ENCODE peak calls at places on chromosome 19, in nine cellular contexts. X is CD4-positive, alpha-beta memory T cell; Q is cardiac muscle cell; L is BJ; M is cardiac fibroblast; K is psoas muscle; N is HL-60; Y is astrocyte of the spinal cord; S is lower leg skin. I is an unnamed sample.

GRCh38 chr19:44689290-44690130 is 9.4 kb upstream of the CEACAM16 start:
- DNase-seq in X (peak; percentile 68), Q (peak; percentile 84), L (no peak), M (peak; percentile 85), K (peak; percentile 86), N (peak; percentile 36), Y (peak; percentile 72), S (peak; percentile 37), I (no peak)

GRCh38 chr19:51637362-51637978 is 7.3 kb upstream of the SIGLEC5 start:
- DNase-seq in X (peak; percentile 8), Q (peak; percentile 23), L (no peak), M (no peak), K (no peak), N (no peak), Y (no peak), S (no peak), I (no peak)

GRCh38 chr19:30319876-30320275 is 52.3 kb upstream of the ZNF536 start:
- DNase-seq in X (no peak), Q (no peak), L (no peak), M (no peak), K (no peak), N (no peak), Y (no peak), S (no peak), I (no peak)

GRCh38 chr19:33421368-33421767 is 47.9 kb downstream of the CEBPG start:
- DNase-seq in X (no peak), Q (no peak), L (no peak), M (no peak), K (no peak), N (no peak), Y (no peak), S (no peak), I (no peak)

GRCh38 chr19:35142531-35143230 is 374 bp upstream of the FXYD7 start:
- DNase-seq in X (peak; percentile 80), Q (peak; percentile 52), L (no peak), M (peak; percentile 52), K (peak; percentile 72), N (no peak), Y (no peak), S (no peak), I (no peak)

GRCh38 chr19:55600336-55601028 is 394 bp downstream of the ZNF524 start:
- DNase-seq in X (no peak), Q (no peak), L (no peak), M (no peak), K (no peak), N (peak; percentile 74), Y (peak; percentile 69), S (peak; percentile 38), I (no peak)

GRCh38 chr19:41307954-41308449 is 2.0 kb upstream of the CCDC97 start:
- DNase-seq in X (no peak), Q (no peak), L (no peak), M (no peak), K (no peak), N (no peak), Y (no peak), S (no peak), I (no peak)

GRCh38 chr19:46081928-46082727 is 41.3 kb upstream of the IGFL4 start:
- DNase-seq in X (peak; percentile 15), Q (peak; percentile 75), L (no peak), M (peak; percentile 79), K (no peak), N (peak; percentile 33), Y (peak; percentile 65), S (peak; percentile 40), I (no peak)

GRCh38 chr19:34692541-34692940 is 15.1 kb downstream of the ZNF302 start:
- DNase-seq in X (no peak), Q (no peak), L (no peak), M (no peak), K (no peak), N (no peak), Y (no peak), S (no peak), I (no peak)

GRCh38 chr19:11160119-11160768 is 4.7 kb upstream of the SPC24 start:
- DNase-seq in X (no peak), Q (peak; percentile 78), L (no peak), M (peak; percentile 87), K (no peak), N (no peak), Y (no peak), S (no peak), I (no peak)

GRCh38 chr19:19615086-19615485 is 3.4 kb downstream of the PBX4 start:
- DNase-seq in X (no peak), Q (no peak), L (no peak), M (no peak), K (no peak), N (no peak), Y (no peak), S (no peak), I (no peak)

GRCh38 chr19:15869109-15869555 is 28.7 kb downstream of the CYP4F2 start:
- DNase-seq in X (peak; percentile 26), Q (peak; percentile 48), L (no peak), M (peak; percentile 23), K (no peak), N (peak; percentile 99), Y (no peak), S (peak; percentile 35), I (no peak)

GRCh38 chr19:42528354-42529247 is at the start of gene CEACAM1:
- DNase-seq in X (peak; percentile 35), Q (peak; percentile 53), L (no peak), M (peak; percentile 34), K (no peak), N (no peak), Y (no peak), S (peak; percentile 21), I (no peak)

GRCh38 chr19:2503521-2504109 is 27.7 kb downstream of the GADD45B start:
- DNase-seq in X (peak; percentile 74), Q (peak; percentile 40), L (peak; percentile 79), M (peak; percentile 61), K (no peak), N (no peak), Y (peak; percentile 76), S (peak; percentile 61), I (peak; percentile 58)

GRCh38 chr19:35357867-35358573 is at the start of gene FFAR3:
- DNase-seq in X (peak; percentile 10), Q (peak; percentile 92), L (no peak), M (peak; percentile 86), K (peak; percentile 66), N (peak; percentile 45), Y (no peak), S (peak; percentile 28), I (no peak)

DNA sequence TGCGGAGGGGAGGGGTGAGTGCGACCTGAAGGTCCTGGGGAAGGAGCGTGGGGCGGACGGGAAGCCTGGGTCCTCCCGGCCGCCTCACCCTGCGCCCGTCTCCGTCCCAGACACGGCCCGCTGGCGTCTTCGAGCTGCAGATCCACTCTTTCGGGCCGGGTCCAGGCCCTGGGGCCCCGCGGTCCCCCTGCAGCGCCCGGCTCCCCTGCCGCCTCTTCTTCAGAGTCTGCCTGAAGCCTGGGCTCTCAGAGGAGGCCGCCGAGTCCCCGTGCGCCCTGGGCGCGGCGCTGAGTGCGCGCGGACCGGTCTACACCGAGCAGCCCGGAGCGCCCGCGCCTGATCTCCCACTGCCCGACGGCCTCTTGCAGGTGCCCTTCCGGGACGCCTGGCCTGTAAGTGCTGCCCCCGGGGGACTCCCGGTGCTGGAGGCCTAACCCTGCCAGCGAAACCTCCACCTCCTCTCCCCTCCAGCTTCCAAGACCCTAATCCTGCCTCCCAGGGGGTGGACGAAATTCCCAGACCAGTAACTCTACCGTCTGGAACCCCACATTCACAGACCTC is 415 bp downstream of the DLL3 start:
- DNase-seq in X (no peak), Q (peak; percentile 23), L (no peak), M (no peak), K (no peak), N (no peak), Y (no peak), S (no peak), I (no peak)
- H3K4me3 ChIP-seq in X (no peak overlapping the region), Q (peak overlapping the region; percentile 28), L (no peak overlapping the region), M (no peak overlapping the region), K (peak overlapping the region; percentile 2), N (no peak overlapping the region), Y (no peak overlapping the region), S (no peak overlapping the region), I (no peak overlapping the region)

GRCh38 chr19:49349567-49349966 is 12.6 kb downstream of the TEAD2 start:
- DNase-seq in X (no peak), Q (no peak), L (no peak), M (no peak), K (no peak), N (no peak), Y (no peak), S (no peak), I (no peak)

GRCh38 chr19:49347835-49348234 is 12.6 kb downstream of the CD37 start:
- DNase-seq in X (no peak), Q (peak; percentile 67), L (peak; percentile 65), M (peak; percentile 66), K (no peak), N (no peak), Y (peak; percentile 59), S (no peak), I (no peak)

GRCh38 chr19:49344516-49345423 is 9.6 kb downstream of the CD37 start:
- DNase-seq in X (no peak), Q (no peak), L (no peak), M (no peak), K (no peak), N (no peak), Y (no peak), S (no peak), I (no peak)

GRCh38 chr19:49347191-49347590 is 12.0 kb downstream of the CD37 start:
- DNase-seq in X (no peak), Q (no peak), L (no peak), M (no peak), K (no peak), N (no peak), Y (no peak), S (no peak), I (no peak)

GRCh38 chr19:49348305-49349188 is 13.3 kb downstream of the CD37 start:
- DNase-seq in X (no peak), Q (no peak), L (no peak), M (no peak), K (no peak), N (no peak), Y (no peak), S (no peak), I (no peak)
- H3K4me3 ChIP-seq in X (no peak overlapping the region), Q (no peak overlapping the region), L (no peak overlapping the region), M (no peak overlapping the region), K (no peak overlapping the region), N (no peak overlapping the region), Y (no peak overlapping the region), S (no peak overlapping the region), I (no peak overlapping the region)

DNA sequence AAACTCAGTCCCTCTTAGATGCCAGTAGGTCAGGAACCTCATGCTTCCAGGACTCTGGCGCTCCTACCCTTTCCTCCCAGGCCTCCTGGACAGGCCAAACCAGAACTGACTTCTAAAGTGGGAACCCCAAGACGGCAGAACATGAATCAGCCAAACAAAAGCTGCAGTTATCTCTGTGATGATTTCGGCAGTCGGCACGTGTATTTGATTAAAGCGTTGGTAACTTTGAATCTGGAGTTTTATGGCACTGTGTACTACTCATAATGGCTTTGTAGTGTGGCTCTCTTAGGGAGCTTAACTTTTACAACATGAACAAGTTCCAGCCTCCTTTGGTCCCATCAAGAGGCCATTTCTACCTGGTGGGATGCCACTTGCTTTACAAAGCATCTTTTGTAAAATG is 13.7 kb downstream of the ACTN4 start:
- DNase-seq in X (no peak), Q (no peak), L (no peak), M (no peak), K (no peak), N (no peak), Y (no peak), S (no peak), I (no peak)
- H3K4me3 ChIP-seq in X (no peak overlapping the region), Q (no peak overlapping the region), L (no peak overlapping the region), M (no peak overlapping the region), K (no peak overlapping the region), N (no peak overlapping the region), Y (no peak overlapping the region), S (no peak overlapping the region), I (no peak overlapping the region)

GRCh38 chr19:54431255-54431838 is 16.1 kb downstream of the TTYH1 start:
- DNase-seq in X (no peak), Q (peak; percentile 70), L (no peak), M (peak; percentile 57), K (peak; percentile 19), N (no peak), Y (peak; percentile 34), S (no peak), I (no peak)
- H3K4me3 ChIP-seq in X (no peak overlapping the region), Q (peak overlapping the region; percentile 36), L (no peak overlapping the region), M (no peak overlapping the region), K (peak overlapping the region; percentile 44), N (no peak overlapping the region), Y (no peak overlapping the region), S (no peak overlapping the region), I (no peak overlapping the region)